ENCODE peak calls at places on chromosomes 5 and 9, in seven cellular contexts. E is left ventricle myocardium inferior, K is A549, D is lung, N is HepG2, X is neural progenitor cell, Q is ovary. J is an unnamed sample. For H3K9me3, the result is how much of the 10 kb centered on the place peaks cover.

GRCh38 chr5:1468247-1468612 is 23.0 kb upstream of the SLC6A3 start:
- DNase-seq in D (no peak), X (peak), K (no peak), Q (no peak), E (no peak), N (peak), J (peak)

GRCh38 chr9:137688725-137689124 is 69.9 kb downstream of the EHMT1 start:
- DNase-seq in D (no peak), E (no peak), Q (no peak), X (no peak), K (no peak), N (peak), J (no peak)

GRCh38 chr5:143828710-143829109 is 16.7 kb downstream of the HMHB1 start:
- DNase-seq in D (no peak), E (no peak), Q (no peak), X (no peak), N (no peak), K (no peak), J (no peak)

GRCh38 chr9:91378695-91379127 is 17.0 kb upstream of the AUH start:
- DNase-seq in E (no peak), D (no peak), N (no peak), X (no peak), K (no peak), Q (no peak), J (peak)

GRCh38 chr5:4487581-4487980 is 652.5 kb upstream of the ADAMTS16 start:
- DNase-seq in Q (no peak), D (no peak), N (no peak), E (no peak), X (no peak), K (no peak), J (no peak)

GRCh38 chr5:172188893-172189692 is 1.1 kb upstream of the STK10 start:
- DNase-seq in D (no peak), Q (no peak), K (no peak), X (peak), E (no peak), N (no peak), J (peak)

GRCh38 chr5:86909461-86909881 is 291.7 kb downstream of the COX7C start:
- DNase-seq in N (no peak), X (no peak), E (no peak), K (no peak), D (no peak), Q (no peak), J (peak)

GRCh38 chr9:137482094-137482781 is 23.1 kb upstream of the NSMF start:
- DNase-seq in X (no peak), Q (peak), E (no peak), D (no peak), K (no peak), N (peak), J (peak)

GRCh38 chr5:78328585-78329173 is 31.7 kb upstream of the SCAMP1 start:
- DNase-seq in E (no peak), Q (no peak), D (no peak), K (no peak), N (no peak), X (no peak), J (no peak)

GRCh38 chr5:169350759-169351240 is 49.9 kb upstream of the SLIT3 start:
- DNase-seq in K (peak), D (no peak), Q (no peak), X (no peak), E (no peak), N (no peak), J (peak)

GRCh38 chr9:131394464-131395026 is 659 bp downstream of the PRRC2B start:
- DNase-seq in K (no peak), N (no peak), X (peak), E (peak), Q (peak), D (no peak), J (peak)

GRCh38 chr5:163503106-163504090 is 2.0 kb upstream of the MAT2B start:
- DNase-seq in X (peak), K (peak), D (peak), E (peak), Q (peak), N (peak), J (peak)

GRCh38 chr5:37494756-37495155 is 115.6 kb downstream of the WDR70 start:
- DNase-seq in D (no peak), N (no peak), E (no peak), K (no peak), X (no peak), Q (no peak), J (peak)

GRCh38 chr5:41193462-41194166 is 19.7 kb downstream of the C6 start:
- DNase-seq in X (no peak), K (no peak), Q (peak), N (peak), D (peak), E (peak), J (peak)

GRCh38 chr9:109403766-109404320 is 83.0 kb upstream of the EPB41L4B start:
- DNase-seq in D (no peak), X (no peak), N (no peak), E (no peak), Q (no peak), K (no peak), J (no peak)

GRCh38 chr9:3525088-3525835 is 539 bp downstream of the RFX3 start:
- DNase-seq in D (no peak), N (no peak), E (peak), Q (no peak), X (peak), K (no peak), J (peak)

GRCh38 chr5:1293997-1294838 is 650 bp downstream of the TERT start:
- DNase-seq in Q (no peak), D (no peak), K (no peak), X (peak), N (no peak), E (no peak), J (peak)

GRCh38 chr5:82931110-82931509 is 146.1 kb downstream of the TMEM167A start:
- DNase-seq in Q (no peak), K (no peak), N (no peak), X (no peak), E (no peak), D (no peak), J (no peak)

GRCh38 chr9:76374702-76375543 is 19.3 kb downstream of the RFK start:
- DNase-seq in X (peak), E (peak), D (peak), Q (peak), K (peak), N (peak), J (peak)

GRCh38 chr5:159799701-159800100 is 116.6 kb upstream of the ADRA1B start:
- DNase-seq in Q (no peak), D (no peak), E (no peak), N (no peak), X (peak), K (no peak), J (no peak)

GRCh38 chr9:20436475-20437195 is 185.7 kb downstream of the MLLT3 start:
- DNase-seq in Q (no peak), X (no peak), D (no peak), E (no peak), K (no peak), N (no peak), J (no peak)

GRCh38 chr5:149693482-149693881 is 36.6 kb upstream of the PPARGC1B start:
- DNase-seq in Q (no peak), K (no peak), X (no peak), E (no peak), N (no peak), D (no peak), J (no peak)

GRCh38 chr5:135635471-135635870 is 56.7 kb upstream of the CXCL14 start:
- DNase-seq in E (no peak), K (no peak), D (peak), Q (no peak), N (no peak), X (no peak), J (no peak)

DNA sequence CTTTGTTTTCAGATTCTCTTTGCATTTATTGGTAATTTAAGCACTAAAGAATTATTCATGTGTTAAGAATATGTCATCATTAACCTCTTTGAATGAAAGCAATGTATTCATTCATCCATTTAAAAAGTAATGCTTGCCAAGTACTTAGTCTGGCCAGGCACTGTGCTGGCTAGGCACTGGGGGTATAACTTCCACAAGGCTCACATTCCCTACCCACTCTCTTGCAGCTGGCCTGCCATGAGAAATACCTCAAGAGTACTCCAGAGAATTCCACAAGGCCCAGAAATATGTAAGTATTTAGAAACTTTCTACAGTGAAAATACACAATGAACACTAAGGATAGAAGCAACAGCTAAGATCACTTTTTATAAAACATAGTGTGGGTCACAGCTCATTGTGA is 25.4 kb downstream of the ZNF300 start:
- DNase-seq in E (no peak), D (no peak), K (no peak), X (no peak), Q (no peak), N (no peak), J (no peak)
- H3K9me3 ChIP-seq in E (half or more), D (under half), K (under half), X (under half), Q (under half), N (under half), J (under half)

DNA sequence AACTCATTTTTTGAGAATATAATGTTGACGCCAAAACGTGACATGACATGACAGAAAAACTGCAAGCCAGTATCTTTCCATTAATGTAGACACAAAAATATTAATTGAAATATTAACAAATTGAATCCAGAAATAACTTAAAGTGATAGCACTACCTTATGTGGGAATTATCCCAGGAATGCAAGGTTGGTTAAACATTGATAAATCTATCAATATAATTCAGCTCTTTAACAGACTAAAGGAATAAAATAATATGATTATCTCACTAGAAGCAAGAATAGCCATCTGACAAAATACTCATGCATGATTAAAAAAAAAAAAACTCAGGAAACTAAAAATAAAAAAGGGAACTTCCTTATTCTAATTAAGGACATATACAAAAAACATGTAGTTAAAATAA is 6.8 kb downstream of the ZNF510 start:
- DNase-seq in X (no peak), K (no peak), N (no peak), D (no peak), Q (no peak), E (no peak), J (no peak)
- H3K9me3 ChIP-seq in X (under half), K (half or more), N (half or more), D (under half), Q (under half), E (half or more), J (under half)

DNA sequence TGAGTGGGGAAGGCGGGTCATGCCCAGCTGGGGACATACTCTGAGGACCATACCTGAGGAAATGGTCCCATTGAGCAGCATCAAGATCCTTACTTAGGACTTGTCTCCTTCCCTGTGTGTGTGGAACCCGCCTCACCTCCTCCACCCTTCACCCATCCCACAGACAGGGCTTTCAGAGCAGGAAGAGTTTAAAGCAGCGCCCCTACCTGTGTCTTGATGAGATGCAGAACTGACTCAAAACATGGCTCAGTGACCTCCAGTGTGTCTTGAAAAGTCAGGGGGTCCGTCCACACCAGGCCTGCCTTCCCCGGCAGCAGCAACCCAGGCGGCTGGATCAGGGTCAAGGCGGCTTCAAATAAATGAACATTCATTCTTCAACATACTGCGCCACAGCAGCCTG is 38.4 kb downstream of the PLAC8L1 start:
- DNase-seq in K (no peak), E (no peak), N (no peak), D (no peak), Q (no peak), X (no peak), J (no peak)
- H3K9me3 ChIP-seq in K (under half), E (under half), N (under half), D (under half), Q (under half), X (under half), J (under half)

DNA sequence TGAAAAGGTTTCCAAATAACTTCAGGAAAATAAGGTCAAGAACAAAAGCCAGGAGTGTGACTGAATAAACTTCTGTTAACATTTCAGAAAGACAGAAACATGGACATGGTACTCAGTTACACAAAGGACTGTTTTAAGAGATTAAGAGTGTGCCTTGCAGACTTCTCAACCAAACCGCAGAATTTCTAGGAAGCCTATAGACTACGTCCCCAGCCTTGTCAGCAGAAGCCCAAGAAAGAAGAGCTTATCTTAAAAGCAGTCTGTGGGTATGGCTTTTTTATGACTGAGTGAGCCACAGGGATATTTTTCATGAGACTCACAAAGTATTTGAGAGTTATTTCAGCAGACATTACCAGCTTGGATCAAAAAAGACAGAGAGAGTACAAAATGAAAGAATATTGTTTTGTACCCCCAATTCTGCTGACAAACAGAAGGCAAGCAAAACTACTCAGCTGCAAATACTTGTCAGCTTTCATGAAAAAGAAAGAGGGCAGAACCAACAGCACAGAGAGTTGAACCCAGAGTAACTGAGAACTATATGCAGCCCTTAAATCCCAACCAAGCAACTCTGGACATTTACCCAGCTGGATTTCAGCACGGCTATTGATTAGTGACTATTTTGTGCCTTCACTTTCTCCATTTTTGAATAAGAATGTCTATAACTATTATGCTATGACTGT is 711.0 kb upstream of the CTNND2 start:
- DNase-seq in X (no peak), Q (no peak), E (no peak), K (no peak), N (no peak), D (no peak), J (no peak)
- H3K9me3 ChIP-seq in X (under half), Q (under half), E (half or more), K (under half), N (half or more), D (under half), J (under half)

J was measured in cardiac muscle cell.